ENCODE peak calls at places on chromosome 2, in ten cellular contexts. B, O, H, E, L, S, Y, U, N and J are unnamed samples.

GRCh38 chr2:75047189-75047812 is 88.9 kb downstream of the POLE4 start:
- DNase-seq in B (no peak), E (no peak), N (no peak), Y (no peak), L (no peak), H (no peak), S (no peak), U (no peak), O (no peak), J (no peak)

GRCh38 chr2:114464961-114465706 is 22.7 kb downstream of the DPP10 start:
- DNase-seq in O (no peak), Y (no peak), H (no peak), L (no peak), U (no peak), N (no peak), E (no peak), B (no peak), S (no peak), J (no peak)

GRCh38 chr2:152715854-152716428 is 1.3 kb downstream of the PRPF40A start:
- DNase-seq in H (no peak), E (no peak), O (peak), S (peak), U (no peak), N (peak), Y (no peak), L (no peak), B (no peak), J (no peak)

GRCh38 chr2:85935746-85936208 is 47.0 kb upstream of the ST3GAL5 start:
- DNase-seq in N (no peak), E (no peak), O (no peak), Y (no peak), S (peak), H (no peak), L (no peak), B (peak), U (no peak), J (no peak)

GRCh38 chr2:227376911-227377396 is 2.2 kb downstream of the TM4SF20 start:
- DNase-seq in E (no peak), H (no peak), B (no peak), S (no peak), U (no peak), O (no peak), Y (no peak), N (no peak), L (no peak), J (no peak)

GRCh38 chr2:95179451-95179850 is 13.8 kb downstream of the ZNF2 start:
- DNase-seq in E (no peak), N (no peak), L (no peak), O (no peak), Y (no peak), U (no peak), B (no peak), S (no peak), H (no peak), J (no peak)

GRCh38 chr2:229392214-229392613 is 121.1 kb upstream of the PID1 start:
- DNase-seq in L (no peak), B (no peak), U (no peak), E (no peak), O (no peak), N (no peak), S (no peak), H (no peak), Y (no peak), J (no peak)

GRCh38 chr2:219331560-219332213 is 857 bp downstream of the RESP18 start:
- DNase-seq in O (no peak), N (no peak), S (peak), B (no peak), L (no peak), U (no peak), Y (peak), H (no peak), E (no peak), J (no peak)

GRCh38 chr2:141724426-141724825 is 406.4 kb downstream of the LRP1B start:
- DNase-seq in O (no peak), U (no peak), E (no peak), H (no peak), Y (no peak), S (no peak), N (no peak), B (no peak), L (no peak), J (no peak)

GRCh38 chr2:17076535-17076934 is 410.9 kb upstream of the CYRIA start:
- DNase-seq in Y (no peak), H (no peak), O (no peak), S (no peak), E (no peak), N (no peak), U (no peak), B (no peak), L (no peak), J (no peak)

GRCh38 chr2:222806606-222807036 is 54.2 kb upstream of the ACSL3 start:
- DNase-seq in Y (no peak), L (no peak), S (no peak), U (no peak), N (no peak), B (no peak), O (no peak), E (no peak), H (no peak), J (no peak)

GRCh38 chr2:133576714-133577113 is 8.5 kb upstream of the NCKAP5 start:
- DNase-seq in E (no peak), O (no peak), L (no peak), B (no peak), Y (no peak), N (no peak), S (no peak), H (no peak), U (no peak), J (no peak)

GRCh38 chr2:232571026-232571474 is 20.6 kb downstream of the EIF4E2 start:
- DNase-seq in U (no peak), L (no peak), S (no peak), H (no peak), E (no peak), N (no peak), O (no peak), B (no peak), Y (no peak), J (no peak)

GRCh38 chr2:19689769-19690168 is 212.0 kb downstream of the TTC32 start:
- DNase-seq in E (no peak), U (no peak), S (no peak), Y (no peak), B (no peak), N (no peak), H (no peak), O (no peak), L (no peak), J (no peak)

GRCh38 chr2:224520064-224520463 is 65.1 kb downstream of the CUL3 start:
- DNase-seq in B (no peak), Y (no peak), U (peak), H (peak), E (no peak), O (no peak), S (no peak), N (peak), L (no peak), J (peak)

GRCh38 chr2:32743480-32744236 is 115.8 kb downstream of the TTC27 start:
- DNase-seq in Y (no peak), S (no peak), E (no peak), N (no peak), L (no peak), U (peak), O (no peak), H (peak), B (no peak), J (peak)

GRCh38 chr2:97664636-97664970 is 759 bp upstream of the ACTR1B start:
- DNase-seq in H (no peak), L (no peak), S (no peak), Y (no peak), U (no peak), O (no peak), N (no peak), B (no peak), E (no peak), J (no peak)

GRCh38 chr2:217291259-217291658 is 431.4 kb upstream of the TNP1 start:
- DNase-seq in B (no peak), Y (no peak), E (no peak), O (no peak), U (no peak), S (no peak), L (no peak), H (no peak), N (no peak), J (no peak)

GRCh38 chr2:234795272-234795920 is 156.4 kb upstream of the SH3BP4 start:
- DNase-seq in L (no peak), H (no peak), Y (no peak), N (no peak), B (no peak), O (no peak), E (no peak), U (no peak), S (no peak), J (no peak)

GRCh38 chr2:78070693-78071092 is 548.5 kb upstream of the LRRTM4 start:
- DNase-seq in U (no peak), O (no peak), N (no peak), B (no peak), Y (no peak), S (no peak), H (peak), L (no peak), E (no peak), J (no peak)

GRCh38 chr2:129812071-129812470 is 167.4 kb upstream of the RAB6C start:
- DNase-seq in N (peak), E (peak), S (no peak), B (no peak), H (peak), U (peak), L (no peak), O (no peak), Y (no peak), J (peak)

GRCh38 chr2:85682378-85682777 is 11.8 kb upstream of the GNLY start:
- DNase-seq in E (no peak), N (no peak), H (no peak), Y (no peak), U (no peak), B (no peak), O (no peak), L (no peak), S (no peak), J (no peak)

GRCh38 chr2:74281141-74281540 is 62.1 kb downstream of the SLC4A5 start:
- DNase-seq in U (no peak), O (no peak), E (no peak), S (no peak), L (no peak), H (no peak), Y (no peak), B (no peak), N (no peak), J (no peak)

GRCh38 chr2:222978850-222979249 is 73.1 kb upstream of the KCNE4 start:
- DNase-seq in N (no peak), L (no peak), S (no peak), H (no peak), E (no peak), O (no peak), Y (no peak), B (no peak), U (no peak), J (no peak)

GRCh38 chr2:151560289-151560688 is 150.6 kb downstream of the RIF1 start:
- DNase-seq in U (no peak), N (no peak), H (no peak), B (peak), S (no peak), E (no peak), Y (no peak), L (no peak), O (no peak), J (no peak)

GRCh38 chr2:128369126-128369555 is 50.5 kb upstream of the HS6ST1 start:
- DNase-seq in U (no peak), E (peak), L (no peak), H (no peak), S (no peak), O (no peak), N (no peak), Y (no peak), B (no peak), J (no peak)

GRCh38 chr2:80326214-80326613 is 21.7 kb upstream of the LRRTM1 start:
- DNase-seq in N (no peak), E (no peak), Y (no peak), H (peak), L (no peak), O (no peak), S (no peak), B (no peak), U (peak), J (no peak)

GRCh38 chr2:44389895-44390294 is 28.1 kb downstream of the CAMKMT start:
- DNase-seq in S (no peak), U (no peak), Y (no peak), B (no peak), N (no peak), O (no peak), E (no peak), H (no peak), L (no peak), J (no peak)

GRCh38 chr2:180655842-180656454 is 324.5 kb upstream of the UBE2E3 start:
- DNase-seq in O (no peak), E (no peak), U (no peak), B (no peak), H (no peak), S (no peak), N (no peak), L (no peak), Y (no peak), J (no peak)

GRCh38 chr2:219772697-219773096 is 145.3 kb downstream of the SLC4A3 start:
- DNase-seq in N (no peak), L (no peak), E (no peak), O (no peak), Y (no peak), H (no peak), S (no peak), U (no peak), B (no peak), J (no peak)

GRCh38 chr2:33022989-33023731 is 76.4 kb downstream of the LTBP1 start:
- DNase-seq in N (no peak), L (no peak), H (no peak), Y (no peak), E (no peak), S (no peak), O (no peak), U (no peak), B (no peak), J (no peak)

GRCh38 chr2:21415234-21415633 is 291.5 kb downstream of the TDRD15 start:
- DNase-seq in L (no peak), U (no peak), N (no peak), S (peak), O (no peak), B (no peak), H (no peak), Y (no peak), E (no peak), J (no peak)

GRCh38 chr2:174704061-174704460 is 60.2 kb downstream of the CHRNA1 start:
- DNase-seq in U (no peak), H (no peak), E (no peak), O (no peak), N (no peak), B (no peak), Y (no peak), L (no peak), S (no peak), J (no peak)

GRCh38 chr2:233381013-233381995 is 27.0 kb downstream of the DGKD start:
- DNase-seq in O (no peak), L (no peak), E (no peak), H (no peak), U (no peak), N (no peak), B (no peak), Y (no peak), S (no peak), J (no peak)

GRCh38 chr2:137091704-137092103 is 326.4 kb downstream of the THSD7B start:
- DNase-seq in N (no peak), H (no peak), O (no peak), L (no peak), E (no peak), S (no peak), U (no peak), B (no peak), Y (no peak), J (no peak)

GRCh38 chr2:27453968-27454367 is 11.8 kb downstream of the KRTCAP3 start:
- DNase-seq in Y (no peak), S (peak), H (no peak), N (no peak), L (no peak), E (no peak), U (no peak), B (no peak), O (no peak), J (no peak)

GRCh38 chr2:26297061-26297460 is 48.9 kb upstream of the SELENOI start:
- DNase-seq in Y (no peak), U (no peak), N (no peak), B (no peak), S (no peak), H (no peak), L (no peak), O (no peak), E (no peak), J (no peak)

GRCh38 chr2:160007111-160007510 is 55.3 kb downstream of the PLA2R1 start:
- DNase-seq in Y (no peak), S (no peak), N (no peak), O (no peak), E (no peak), H (no peak), B (no peak), L (no peak), U (no peak), J (no peak)